ENCODE peak calls at places on chromosomes 3 and 15, in nine cellular contexts. One of them, this sample, is unnamed.

GRCh38 chr3:55604414-55604813 is 117.3 kb upstream of the WNT5A start:
- DNase-seq in astrocyte: no peak
- DNase-seq in tibial artery: no peak
- DNase-seq in lower lobe of right lung: no peak
- DNase-seq in lower leg skin: no peak
- DNase-seq in choroid plexus epithelial cell: no peak
- DNase-seq in upper lobe of right lung: no peak
- DNase-seq in heart right ventricle: no peak
- DNase-seq in astrocyte of the spinal cord: no peak
- DNase-seq in this sample: no peak

GRCh38 chr15:77844798-77845446 is 212.2 kb upstream of the LINGO1 start:
- DNase-seq in astrocyte: no peak
- DNase-seq in tibial artery: no peak
- DNase-seq in lower lobe of right lung: no peak
- DNase-seq in lower leg skin: no peak
- DNase-seq in choroid plexus epithelial cell: no peak
- DNase-seq in upper lobe of right lung: peak; percentile 33
- DNase-seq in heart right ventricle: no peak
- DNase-seq in astrocyte of the spinal cord: no peak
- DNase-seq in this sample: no peak

GRCh38 chr3:55497250-55497649 is 10.1 kb upstream of the WNT5A start:
- DNase-seq in astrocyte: no peak
- DNase-seq in tibial artery: no peak
- DNase-seq in lower lobe of right lung: no peak
- DNase-seq in lower leg skin: no peak
- DNase-seq in choroid plexus epithelial cell: no peak
- DNase-seq in upper lobe of right lung: no peak
- DNase-seq in heart right ventricle: no peak
- DNase-seq in astrocyte of the spinal cord: no peak
- DNase-seq in this sample: no peak

GRCh38 chr15:77836901-77837648 is 204.4 kb upstream of the LINGO1 start:
- DNase-seq in astrocyte: no peak
- DNase-seq in tibial artery: no peak
- DNase-seq in lower lobe of right lung: peak; percentile 20
- DNase-seq in lower leg skin: no peak
- DNase-seq in choroid plexus epithelial cell: no peak
- DNase-seq in upper lobe of right lung: peak; percentile 31
- DNase-seq in heart right ventricle: no peak
- DNase-seq in astrocyte of the spinal cord: no peak
- DNase-seq in this sample: no peak

GRCh38 chr15:51846463-51847230 is 17.2 kb downstream of the TMOD3 start:
- DNase-seq in astrocyte: peak; percentile 80
- DNase-seq in tibial artery: no peak
- DNase-seq in lower lobe of right lung: no peak
- DNase-seq in lower leg skin: no peak
- DNase-seq in choroid plexus epithelial cell: peak; percentile 78
- DNase-seq in upper lobe of right lung: no peak
- DNase-seq in heart right ventricle: no peak
- DNase-seq in astrocyte of the spinal cord: peak; percentile 84
- DNase-seq in this sample: no peak

GRCh38 chr3:195867631-195868335 is 40.6 kb downstream of the TNK2 start:
- DNase-seq in astrocyte: no peak
- DNase-seq in tibial artery: no peak
- DNase-seq in lower lobe of right lung: no peak
- DNase-seq in lower leg skin: no peak
- DNase-seq in choroid plexus epithelial cell: no peak
- DNase-seq in upper lobe of right lung: peak; percentile 66
- DNase-seq in heart right ventricle: no peak
- DNase-seq in astrocyte of the spinal cord: no peak
- DNase-seq in this sample: no peak

GRCh38 chr3:134242649-134243637 is 7.7 kb downstream of the RYK start:
- DNase-seq in astrocyte: peak; percentile 89
- DNase-seq in tibial artery: no peak
- DNase-seq in lower lobe of right lung: no peak
- DNase-seq in lower leg skin: peak; percentile 51
- DNase-seq in choroid plexus epithelial cell: peak; percentile 89
- DNase-seq in upper lobe of right lung: no peak
- DNase-seq in heart right ventricle: no peak
- DNase-seq in astrocyte of the spinal cord: peak; percentile 84
- DNase-seq in this sample: peak; percentile 30

GRCh38 chr3:15576475-15576874 is 24.9 kb downstream of the HACL1 start:
- DNase-seq in astrocyte: no peak
- DNase-seq in tibial artery: no peak
- DNase-seq in lower lobe of right lung: no peak
- DNase-seq in lower leg skin: no peak
- DNase-seq in choroid plexus epithelial cell: no peak
- DNase-seq in upper lobe of right lung: no peak
- DNase-seq in heart right ventricle: no peak
- DNase-seq in astrocyte of the spinal cord: no peak
- DNase-seq in this sample: no peak

GRCh38 chr15:50886611-50887350 is 21.7 kb upstream of the AP4E1 start:
- DNase-seq in astrocyte: no peak
- DNase-seq in tibial artery: no peak
- DNase-seq in lower lobe of right lung: no peak
- DNase-seq in lower leg skin: no peak
- DNase-seq in choroid plexus epithelial cell: no peak
- DNase-seq in upper lobe of right lung: no peak
- DNase-seq in heart right ventricle: no peak
- DNase-seq in astrocyte of the spinal cord: no peak
- DNase-seq in this sample: no peak

GRCh38 chr3:168049366-168049974 is 46.3 kb downstream of the GOLIM4 start:
- DNase-seq in astrocyte: peak; percentile 75
- DNase-seq in tibial artery: no peak
- DNase-seq in lower lobe of right lung: no peak
- DNase-seq in lower leg skin: no peak
- DNase-seq in choroid plexus epithelial cell: peak; percentile 72
- DNase-seq in upper lobe of right lung: no peak
- DNase-seq in heart right ventricle: no peak
- DNase-seq in astrocyte of the spinal cord: peak; percentile 76
- DNase-seq in this sample: peak; percentile 8

GRCh38 chr3:52197499-52197841 is 490 bp upstream of the ALAS1 start:
- DNase-seq in astrocyte: no peak
- DNase-seq in tibial artery: no peak
- DNase-seq in lower lobe of right lung: no peak
- DNase-seq in lower leg skin: no peak
- DNase-seq in choroid plexus epithelial cell: no peak
- DNase-seq in upper lobe of right lung: no peak
- DNase-seq in heart right ventricle: no peak
- DNase-seq in astrocyte of the spinal cord: no peak
- DNase-seq in this sample: no peak

GRCh38 chr3:56421205-56421604 is 47.1 kb downstream of the ERC2 start:
- DNase-seq in astrocyte: peak; percentile 1
- DNase-seq in tibial artery: no peak
- DNase-seq in lower lobe of right lung: no peak
- DNase-seq in lower leg skin: no peak
- DNase-seq in choroid plexus epithelial cell: no peak
- DNase-seq in upper lobe of right lung: no peak
- DNase-seq in heart right ventricle: no peak
- DNase-seq in astrocyte of the spinal cord: no peak
- DNase-seq in this sample: no peak

GRCh38 chr3:39812537-39812936 is 3.1 kb downstream of the MYRIP start:
- DNase-seq in astrocyte: no peak
- DNase-seq in tibial artery: no peak
- DNase-seq in lower lobe of right lung: no peak
- DNase-seq in lower leg skin: no peak
- DNase-seq in choroid plexus epithelial cell: no peak
- DNase-seq in upper lobe of right lung: no peak
- DNase-seq in heart right ventricle: no peak
- DNase-seq in astrocyte of the spinal cord: no peak
- DNase-seq in this sample: no peak
- TF ChIP-seq CTCF in astrocyte: peak; percentile 17
- TF ChIP-seq CTCF in tibial artery: peak; percentile 23
- TF ChIP-seq CTCF in lower lobe of right lung: peak; percentile 30
- TF ChIP-seq CTCF in lower leg skin: no peak
- TF ChIP-seq CTCF in choroid plexus epithelial cell: peak; percentile 38
- TF ChIP-seq CTCF in upper lobe of right lung: peak; percentile 34
- TF ChIP-seq CTCF in heart right ventricle: peak; percentile 42
- TF ChIP-seq CTCF in astrocyte of the spinal cord: peak; percentile 25
- TF ChIP-seq CTCF in this sample: no peak

GRCh38 chr15:83380682-83381081 is 66.5 kb upstream of the SH3GL3 start:
- DNase-seq in astrocyte: peak; percentile 49
- DNase-seq in tibial artery: no peak
- DNase-seq in lower lobe of right lung: peak; percentile 60
- DNase-seq in lower leg skin: peak; percentile 53
- DNase-seq in choroid plexus epithelial cell: peak; percentile 45
- DNase-seq in upper lobe of right lung: peak; percentile 70
- DNase-seq in heart right ventricle: peak; percentile 31
- DNase-seq in astrocyte of the spinal cord: peak; percentile 42
- DNase-seq in this sample: peak; percentile 58
- TF ChIP-seq CTCF in astrocyte: no peak
- TF ChIP-seq CTCF in tibial artery: no peak
- TF ChIP-seq CTCF in lower lobe of right lung: peak; percentile 31
- TF ChIP-seq CTCF in lower leg skin: no peak
- TF ChIP-seq CTCF in choroid plexus epithelial cell: peak; percentile 21
- TF ChIP-seq CTCF in upper lobe of right lung: peak; percentile 34
- TF ChIP-seq CTCF in heart right ventricle: peak; percentile 52
- TF ChIP-seq CTCF in astrocyte of the spinal cord: peak; percentile 11
- TF ChIP-seq CTCF in this sample: peak; percentile 57

GRCh38 chr3:187259171-187259570 is 32.4 kb downstream of the MASP1 start:
- DNase-seq in astrocyte: no peak
- DNase-seq in tibial artery: no peak
- DNase-seq in lower lobe of right lung: no peak
- DNase-seq in lower leg skin: no peak
- DNase-seq in choroid plexus epithelial cell: no peak
- DNase-seq in upper lobe of right lung: no peak
- DNase-seq in heart right ventricle: no peak
- DNase-seq in astrocyte of the spinal cord: no peak
- DNase-seq in this sample: no peak

GRCh38 chr3:187257471-187257870 is 34.1 kb downstream of the MASP1 start:
- DNase-seq in astrocyte: no peak
- DNase-seq in tibial artery: no peak
- DNase-seq in lower lobe of right lung: no peak
- DNase-seq in lower leg skin: no peak
- DNase-seq in choroid plexus epithelial cell: no peak
- DNase-seq in upper lobe of right lung: no peak
- DNase-seq in heart right ventricle: no peak
- DNase-seq in astrocyte of the spinal cord: no peak
- DNase-seq in this sample: no peak

GRCh38 chr3:187252311-187252710 is 39.2 kb downstream of the MASP1 start:
- DNase-seq in astrocyte: no peak
- DNase-seq in tibial artery: no peak
- DNase-seq in lower lobe of right lung: no peak
- DNase-seq in lower leg skin: no peak
- DNase-seq in choroid plexus epithelial cell: no peak
- DNase-seq in upper lobe of right lung: no peak
- DNase-seq in heart right ventricle: no peak
- DNase-seq in astrocyte of the spinal cord: no peak
- DNase-seq in this sample: no peak

GRCh38 chr3:187255314-187255713 is 36.2 kb downstream of the MASP1 start:
- DNase-seq in astrocyte: no peak
- DNase-seq in tibial artery: no peak
- DNase-seq in lower lobe of right lung: no peak
- DNase-seq in lower leg skin: no peak
- DNase-seq in choroid plexus epithelial cell: no peak
- DNase-seq in upper lobe of right lung: no peak
- DNase-seq in heart right ventricle: no peak
- DNase-seq in astrocyte of the spinal cord: no peak
- DNase-seq in this sample: no peak

DNA sequence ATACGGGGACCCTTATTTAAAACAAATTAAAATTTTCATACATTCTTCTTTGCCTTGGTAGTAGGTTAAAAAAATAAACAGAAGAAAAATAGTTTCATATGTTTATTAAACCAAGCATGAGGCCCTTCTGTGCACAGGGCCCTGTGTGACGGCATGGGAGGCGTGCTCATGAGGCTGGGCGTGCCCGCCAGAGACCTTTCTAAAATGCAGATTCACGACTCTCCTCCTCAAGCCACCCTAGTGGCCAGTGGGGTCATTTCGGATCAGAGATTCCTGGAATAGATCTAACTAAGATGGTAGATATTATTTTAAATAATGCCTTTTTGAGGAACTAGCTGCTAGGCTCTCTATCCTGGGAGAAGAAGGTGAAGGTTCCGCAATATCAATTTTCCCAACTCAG is 35.3 kb downstream of the MASP1 start:
- DNase-seq in astrocyte: no peak
- DNase-seq in tibial artery: no peak
- DNase-seq in lower lobe of right lung: no peak
- DNase-seq in lower leg skin: no peak
- DNase-seq in choroid plexus epithelial cell: no peak
- DNase-seq in upper lobe of right lung: no peak
- DNase-seq in heart right ventricle: no peak
- DNase-seq in astrocyte of the spinal cord: no peak
- DNase-seq in this sample: no peak
- TF ChIP-seq CTCF in astrocyte: no peak
- TF ChIP-seq CTCF in tibial artery: no peak
- TF ChIP-seq CTCF in lower lobe of right lung: no peak
- TF ChIP-seq CTCF in lower leg skin: no peak
- TF ChIP-seq CTCF in choroid plexus epithelial cell: peak; percentile 3
- TF ChIP-seq CTCF in upper lobe of right lung: no peak
- TF ChIP-seq CTCF in heart right ventricle: no peak
- TF ChIP-seq CTCF in astrocyte of the spinal cord: no peak
- TF ChIP-seq CTCF in this sample: no peak

GRCh38 chr3:154023148-154023547 is 98.0 kb upstream of the ARHGEF26 start:
- DNase-seq in astrocyte: no peak
- DNase-seq in tibial artery: no peak
- DNase-seq in lower lobe of right lung: no peak
- DNase-seq in lower leg skin: no peak
- DNase-seq in choroid plexus epithelial cell: no peak
- DNase-seq in upper lobe of right lung: no peak
- DNase-seq in heart right ventricle: no peak
- DNase-seq in astrocyte of the spinal cord: no peak
- DNase-seq in this sample: no peak

GRCh38 chr3:154015307-154015706 is 105.9 kb upstream of the ARHGEF26 start:
- DNase-seq in astrocyte: no peak
- DNase-seq in tibial artery: no peak
- DNase-seq in lower lobe of right lung: no peak
- DNase-seq in lower leg skin: no peak
- DNase-seq in choroid plexus epithelial cell: no peak
- DNase-seq in upper lobe of right lung: no peak
- DNase-seq in heart right ventricle: no peak
- DNase-seq in astrocyte of the spinal cord: no peak
- DNase-seq in this sample: no peak

GRCh38 chr3:154022603-154023002 is 98.6 kb upstream of the ARHGEF26 start:
- DNase-seq in astrocyte: no peak
- DNase-seq in tibial artery: no peak
- DNase-seq in lower lobe of right lung: no peak
- DNase-seq in lower leg skin: no peak
- DNase-seq in choroid plexus epithelial cell: no peak
- DNase-seq in upper lobe of right lung: no peak
- DNase-seq in heart right ventricle: no peak
- DNase-seq in astrocyte of the spinal cord: no peak
- DNase-seq in this sample: no peak

DNA sequence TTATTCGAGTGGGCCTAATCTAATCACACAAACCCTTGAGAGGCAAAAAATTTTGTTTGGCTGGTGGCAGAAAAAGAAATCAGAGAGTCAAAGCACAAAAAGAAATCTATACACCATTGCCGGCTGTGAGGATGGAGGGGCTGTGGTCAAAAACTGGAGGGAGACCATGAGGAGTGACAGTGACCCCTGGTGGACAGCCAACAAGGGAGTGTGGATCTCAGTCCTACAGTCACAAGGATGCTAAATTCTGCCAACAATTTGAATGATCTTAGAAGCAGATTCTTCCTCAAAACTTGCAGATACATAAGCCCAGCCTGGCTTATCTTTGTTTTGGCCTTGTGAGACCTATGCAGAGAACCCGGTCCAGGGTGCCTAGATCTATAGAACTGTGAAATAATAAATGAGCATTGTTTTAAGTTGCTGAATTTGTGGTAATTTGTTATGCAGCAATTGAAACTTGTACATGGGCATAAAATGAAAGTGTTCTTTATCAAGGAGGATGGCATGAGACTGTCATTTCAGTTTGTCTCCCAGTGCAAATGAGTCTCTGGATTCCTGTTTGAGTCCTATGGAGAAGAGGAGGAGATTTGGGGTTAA is 103.0 kb upstream of the ARHGEF26 start:
- DNase-seq in astrocyte: no peak
- DNase-seq in tibial artery: no peak
- DNase-seq in lower lobe of right lung: no peak
- DNase-seq in lower leg skin: no peak
- DNase-seq in choroid plexus epithelial cell: peak; percentile 31
- DNase-seq in upper lobe of right lung: no peak
- DNase-seq in heart right ventricle: no peak
- DNase-seq in astrocyte of the spinal cord: peak; percentile 7
- DNase-seq in this sample: no peak
- TF ChIP-seq CTCF in astrocyte: peak; percentile 39
- TF ChIP-seq CTCF in tibial artery: no peak
- TF ChIP-seq CTCF in lower lobe of right lung: peak; percentile 18
- TF ChIP-seq CTCF in lower leg skin: no peak
- TF ChIP-seq CTCF in choroid plexus epithelial cell: peak; percentile 65
- TF ChIP-seq CTCF in upper lobe of right lung: peak; percentile 31
- TF ChIP-seq CTCF in heart right ventricle: peak; percentile 27
- TF ChIP-seq CTCF in astrocyte of the spinal cord: peak; percentile 69
- TF ChIP-seq CTCF in this sample: no peak